ENCODE peak calls at places on chromosomes 4 and X, in ten cellular contexts. N is kidney, D is omental fat pad, O is endothelial cell, P is esophagus muscularis mucosa, Z is OCI-LY7, Q is WTC11, L is tibial artery, R is GM12878, B is lower lobe of right lung. G is an unnamed sample.

GRCh38 chr4:96845798-96846197 is 1005.9 kb downstream of the PDHA2 start:
- DNase-seq in N (no peak), D (no peak), O (no peak), P (no peak), Z (no peak), Q (no peak), L (no peak), R (no peak), B (no peak), G (no peak)

GRCh38 chr4:1371831-1372165 is 24.8 kb downstream of the UVSSA start:
- DNase-seq in N (peak; percentile 4), D (no peak), O (no peak), P (no peak), Z (no peak), Q (no peak), L (peak; percentile 28), R (no peak), B (peak; percentile 8), G (no peak)

GRCh38 chr4:1752284-1753041 is 31.1 kb downstream of the TACC3 start:
- DNase-seq in N (no peak), D (no peak), O (no peak), P (no peak), Z (no peak), Q (no peak), L (no peak), R (no peak), B (peak; percentile 75), G (no peak)

GRCh38 chr4:153223935-153224334 is 19.7 kb downstream of the TRIM2 start:
- DNase-seq in N (no peak), D (no peak), O (no peak), P (no peak), Z (no peak), Q (no peak), L (no peak), R (no peak), B (no peak), G (no peak)

GRCh38 chr4:35461931-35462659 is 782.2 kb downstream of the ARAP2 start:
- DNase-seq in N (peak; percentile 26), D (no peak), O (no peak), P (no peak), Z (no peak), Q (peak; percentile 19), L (no peak), R (no peak), B (no peak), G (no peak)

GRCh38 chrX:134294548-134294947 is 57.6 kb downstream of the CCDC160 start:
- DNase-seq in N (no peak), D (no peak), O (no peak), P (no peak), Z (peak; percentile 0), Q (no peak), L (no peak), R (no peak), B (no peak), G (no peak)

GRCh38 chr4:55468724-55469123 is 73.0 kb downstream of the TMEM165 start:
- DNase-seq in N (no peak), D (no peak), O (no peak), P (no peak), Z (no peak), Q (no peak), L (no peak), R (no peak), B (no peak), G (no peak)

GRCh38 chr4:173573725-173574124 is 43.7 kb upstream of the HAND2 start:
- DNase-seq in N (no peak), D (no peak), O (no peak), P (no peak), Z (no peak), Q (no peak), L (no peak), R (no peak), B (no peak), G (no peak)

GRCh38 chrX:2708016-2708415 is 16.9 kb downstream of the CD99 start:
- DNase-seq in N (no peak), D (no peak), O (no peak), P (no peak), Z (peak; percentile 55), Q (no peak), L (no peak), R (no peak), B (no peak), G (no peak)
- TF ChIP-seq CTCF in N (no peak), D (no peak), O (no peak), P (no peak), Z (peak; percentile 30), Q (no peak), L (no peak), R (no peak), B (no peak), G (peak; percentile 25)

GRCh38 chrX:78514852-78515251 is 144.3 kb downstream of the RTL3 start:
- DNase-seq in N (no peak), D (no peak), O (no peak), P (no peak), Z (no peak), Q (peak; percentile 67), L (no peak), R (no peak), B (no peak), G (no peak)
- TF ChIP-seq CTCF in N (no peak), D (no peak), O (no peak), P (no peak), Z (peak; percentile 25), Q (no peak), L (no peak), R (no peak), B (peak; percentile 22), G (no peak)

GRCh38 chr4:92091335-92091734 is 212.4 kb upstream of the GRID2 start:
- DNase-seq in N (no peak), D (no peak), O (no peak), P (no peak), Z (peak; percentile 5), Q (peak; percentile 49), L (no peak), R (no peak), B (no peak), G (no peak)
- TF ChIP-seq CTCF in N (no peak), D (no peak), O (peak; percentile 40), P (no peak), Z (peak; percentile 55), Q (peak; percentile 43), L (no peak), R (no peak), B (no peak), G (peak; percentile 38)

GRCh38 chr4:102710986-102711385 is 49.8 kb downstream of the MANBA start:
- DNase-seq in N (no peak), D (no peak), O (no peak), P (no peak), Z (no peak), Q (no peak), L (no peak), R (no peak), B (no peak), G (no peak)

GRCh38 chr4:102707150-102707549 is 53.6 kb downstream of the MANBA start:
- DNase-seq in N (no peak), D (no peak), O (no peak), P (no peak), Z (no peak), Q (no peak), L (no peak), R (no peak), B (no peak), G (no peak)

DNA sequence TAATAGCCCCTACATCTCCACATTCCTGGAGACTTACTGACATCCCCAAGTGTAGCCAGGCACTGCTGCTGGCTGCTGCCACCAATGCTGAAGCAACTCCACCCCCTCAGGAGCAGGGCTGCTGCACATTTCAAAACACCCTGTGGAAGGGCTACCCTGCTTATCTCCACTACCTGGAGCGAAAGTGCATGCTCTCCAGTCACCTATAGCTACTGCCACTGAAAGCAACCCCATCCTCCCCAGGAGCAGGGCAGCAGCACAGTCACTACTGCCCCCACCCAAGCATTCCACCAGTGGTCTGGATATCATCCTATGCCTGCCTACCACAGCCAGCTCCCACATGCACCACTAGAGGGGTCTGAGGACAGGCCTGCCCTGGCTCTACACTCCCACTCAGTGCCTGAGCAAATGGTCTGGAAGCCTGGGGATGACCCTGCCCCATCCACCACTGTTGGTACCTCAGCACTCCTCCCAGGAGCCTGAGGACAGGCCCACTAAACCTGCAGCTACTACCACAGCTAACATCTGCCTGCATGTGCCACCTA is 55.3 kb downstream of the MANBA start:
- DNase-seq in N (peak; percentile 43), D (no peak), O (no peak), P (no peak), Z (no peak), Q (peak; percentile 14), L (no peak), R (no peak), B (no peak), G (no peak)
- TF ChIP-seq CTCF in N (no peak), D (no peak), O (no peak), P (no peak), Z (no peak), Q (no peak), L (no peak), R (no peak), B (no peak), G (no peak)

GRCh38 chrX:136268051-136269048 is 17.1 kb upstream of the MAP7D3 start:
- DNase-seq in N (no peak), D (no peak), O (peak; percentile 39), P (no peak), Z (peak; percentile 63), Q (peak; percentile 18), L (no peak), R (no peak), B (no peak), G (peak; percentile 41)
- TF ChIP-seq CTCF in N (peak; percentile 62), D (no peak), O (peak; percentile 22), P (peak; percentile 79), Z (peak; percentile 84), Q (peak; percentile 42), L (peak; percentile 59), R (peak; percentile 78), B (peak; percentile 67), G (peak; percentile 74)

DNA sequence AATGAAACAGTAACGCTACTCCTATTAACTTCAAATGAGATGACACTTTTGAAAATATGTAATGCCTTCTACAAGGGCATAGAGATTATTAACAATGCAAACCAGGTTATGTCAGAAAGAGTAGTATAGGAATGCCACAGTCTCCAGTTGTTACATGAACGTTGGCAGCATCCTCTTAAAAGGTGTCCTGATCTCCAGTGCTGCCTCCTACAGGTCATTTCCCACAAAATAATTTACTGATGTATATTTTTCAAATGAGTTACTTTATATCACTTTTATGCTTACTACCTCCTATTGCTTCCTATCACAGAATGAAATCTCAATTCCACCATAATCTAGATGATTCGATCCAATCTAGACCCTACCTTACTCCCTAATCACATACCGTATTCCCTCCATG is 195.2 kb upstream of the EPHA5 start:
- DNase-seq in N (no peak), D (no peak), O (peak; percentile 13), P (no peak), Z (peak; percentile 1), Q (no peak), L (no peak), R (no peak), B (no peak), G (peak; percentile 1)
- TF ChIP-seq CTCF in N (no peak), D (no peak), O (peak; percentile 39), P (no peak), Z (peak; percentile 68), Q (peak; percentile 22), L (no peak), R (peak; percentile 27), B (no peak), G (peak; percentile 59)

G was measured in neural crest cell.